ENCODE peak calls at places on chromosomes 7 and 10, in five cellular contexts. C is tibial artery; H is RWPE2; D is left ventricle myocardium inferior; J is CD8-positive, alpha-beta T cell. I is an unnamed sample.

GRCh38 chr7:57308631-57309408 is 141.2 kb upstream of the ZNF716 start:
- DNase-seq in C (no peak), H (no peak), D (peak), J (no peak), I (no peak)

GRCh38 chr7:77269360-77270075 is 69.9 kb upstream of the FGL2 start:
- DNase-seq in C (peak), H (no peak), D (no peak), J (no peak), I (peak)

GRCh38 chr7:148941598-148942280 is 57.6 kb upstream of the EZH2 start:
- DNase-seq in C (peak), H (peak), D (peak), J (peak), I (peak)

GRCh38 chr10:100008142-100008522 is 1.6 kb downstream of the DNMBP start:
- DNase-seq in C (no peak), H (no peak), D (no peak), J (no peak), I (peak)

GRCh38 chr7:2567663-2568238 is 9.0 kb downstream of the IQCE start:
- DNase-seq in C (peak), H (no peak), D (peak), J (no peak), I (peak)

GRCh38 chr10:84329094-84329611 is 764 bp downstream of the CCSER2 start:
- DNase-seq in C (no peak), H (no peak), D (no peak), J (no peak), I (peak)

GRCh38 chr7:87206361-87206760 is 13.2 kb downstream of the TMEM243 start:
- DNase-seq in C (no peak), H (no peak), D (no peak), J (no peak), I (no peak)

GRCh38 chr7:135704074-135704473 is 23.9 kb downstream of the SLC13A4 start:
- DNase-seq in C (no peak), H (no peak), D (no peak), J (no peak), I (no peak)

GRCh38 chr10:44723654-44724053 is 187.5 kb upstream of the TMEM72 start:
- DNase-seq in C (peak), H (peak), D (peak), J (no peak), I (peak)

GRCh38 chr10:113648478-113648877 is 15.4 kb downstream of the NRAP start:
- DNase-seq in C (no peak), H (no peak), D (peak), J (no peak), I (no peak)

GRCh38 chr10:132687181-132687892 is 98.6 kb downstream of the NKX6-2 start:
- DNase-seq in C (peak), H (peak), D (peak), J (no peak), I (no peak)

GRCh38 chr10:118960166-118961090 is 69.1 kb upstream of the NANOS1 start:
- DNase-seq in C (no peak), H (no peak), D (no peak), J (peak), I (no peak)

GRCh38 chr10:45561952-45562351 is 110.6 kb downstream of the ZFAND4 start:
- DNase-seq in C (no peak), H (no peak), D (no peak), J (no peak), I (no peak)

GRCh38 chr7:129875160-129875559 is 77.6 kb downstream of the UBE2H start:
- DNase-seq in C (no peak), H (no peak), D (no peak), J (no peak), I (no peak)

GRCh38 chr10:35781643-35782035 is 139.5 kb upstream of the FZD8 start:
- DNase-seq in C (no peak), H (no peak), D (no peak), J (no peak), I (no peak)

GRCh38 chr10:99743841-99744240 is 11.8 kb downstream of the CUTC start:
- DNase-seq in C (no peak), H (no peak), D (no peak), J (no peak), I (no peak)

GRCh38 chr7:91082854-91083495 is 181.3 kb upstream of the FZD1 start:
- DNase-seq in C (no peak), H (no peak), D (no peak), J (no peak), I (peak)

GRCh38 chr7:83005410-83005809 is 157.3 kb downstream of the PCLO start:
- DNase-seq in C (no peak), H (no peak), D (no peak), J (no peak), I (peak)

GRCh38 chr10:25933653-25934608 is at the start of gene MYO3A:
- DNase-seq in C (no peak), H (no peak), D (no peak), J (no peak), I (no peak)

GRCh38 chr7:105003875-105004510 is 10.0 kb upstream of the KMT2E start:
- DNase-seq in C (no peak), H (no peak), D (no peak), J (no peak), I (peak)
- H3K4me3 ChIP-seq in C (no peak), H (no peak), D (peak), J (no peak), I (no peak)

GRCh38 chr7:1090236-1090635 is 2.3 kb downstream of the GPER1 start:
- DNase-seq in C (no peak), H (no peak), D (no peak), J (no peak), I (no peak)
- TF ChIP-seq CTCF in C (no peak), H (no peak), D (no peak), J (no peak), I (no peak)

GRCh38 chr10:123135415-123136141 is at the start of gene HMX3:
- DNase-seq in C (no peak), H (no peak), D (no peak), J (no peak), I (peak)

GRCh38 chr10:123139165-123139520 is 3.4 kb downstream of the HMX3 start:
- DNase-seq in C (no peak), H (no peak), D (no peak), J (no peak), I (no peak)

GRCh38 chr10:123134915-123135414 is 805 bp upstream of the HMX3 start:
- DNase-seq in C (no peak), H (no peak), D (no peak), J (no peak), I (no peak)

GRCh38 chr10:123136221-123136805 is 543 bp downstream of the HMX3 start:
- DNase-seq in C (no peak), H (no peak), D (no peak), J (no peak), I (no peak)

GRCh38 chr10:123136806-123137642 is 1.3 kb downstream of the HMX3 start:
- DNase-seq in C (no peak), H (no peak), D (no peak), J (no peak), I (peak)
- H3K4me3 ChIP-seq in C (peak), H (no peak), D (peak), J (peak), I (no peak)

DNA sequence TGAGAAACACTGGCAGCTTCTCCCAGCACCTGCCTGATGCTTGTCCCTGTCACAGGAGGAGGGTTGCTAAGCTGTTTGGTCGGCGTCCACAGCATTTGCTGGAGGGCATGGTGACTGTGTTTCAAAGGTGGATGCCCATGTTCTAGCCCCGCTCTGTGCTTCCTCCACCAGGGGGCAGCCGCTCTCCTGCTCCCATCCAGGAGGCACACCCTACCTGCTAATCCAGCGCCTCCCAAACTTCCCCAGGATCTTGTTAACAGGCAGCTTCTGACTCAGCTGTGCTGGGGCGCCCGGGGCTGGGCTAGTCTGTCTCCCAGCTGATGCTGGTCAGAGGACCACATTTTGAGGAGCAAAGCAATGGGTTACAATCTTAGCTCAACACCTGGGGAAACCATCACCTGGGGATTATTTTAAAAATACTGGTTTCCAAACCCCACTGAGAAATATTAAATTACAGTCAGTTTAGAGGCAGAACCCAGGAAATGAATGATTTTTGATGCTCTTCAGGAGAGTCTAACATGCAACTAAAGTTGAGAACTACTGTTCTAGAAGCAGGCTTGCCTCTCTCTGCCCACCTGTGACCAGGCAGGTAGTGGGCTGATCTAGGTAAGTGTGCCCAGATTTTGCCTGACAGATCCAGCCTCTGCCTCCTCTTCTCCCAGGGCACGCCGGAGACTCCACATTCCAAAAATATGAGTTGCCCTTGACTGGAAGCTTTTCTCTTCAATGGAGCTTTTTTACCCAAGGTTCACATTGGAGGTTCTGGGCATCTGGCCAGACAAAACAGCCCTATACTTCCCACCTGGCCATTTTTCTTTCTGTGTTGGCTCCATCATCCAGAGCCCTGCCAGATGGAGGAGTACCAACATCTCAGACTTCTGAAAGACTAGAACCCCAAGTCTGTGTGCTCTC is 92.7 kb upstream of the GPR26 start:
- DNase-seq in C (no peak), H (peak), D (peak), J (no peak), I (no peak)
- TF ChIP-seq CTCF in C (no peak), H (peak), D (peak), J (peak), I (peak)

DNA sequence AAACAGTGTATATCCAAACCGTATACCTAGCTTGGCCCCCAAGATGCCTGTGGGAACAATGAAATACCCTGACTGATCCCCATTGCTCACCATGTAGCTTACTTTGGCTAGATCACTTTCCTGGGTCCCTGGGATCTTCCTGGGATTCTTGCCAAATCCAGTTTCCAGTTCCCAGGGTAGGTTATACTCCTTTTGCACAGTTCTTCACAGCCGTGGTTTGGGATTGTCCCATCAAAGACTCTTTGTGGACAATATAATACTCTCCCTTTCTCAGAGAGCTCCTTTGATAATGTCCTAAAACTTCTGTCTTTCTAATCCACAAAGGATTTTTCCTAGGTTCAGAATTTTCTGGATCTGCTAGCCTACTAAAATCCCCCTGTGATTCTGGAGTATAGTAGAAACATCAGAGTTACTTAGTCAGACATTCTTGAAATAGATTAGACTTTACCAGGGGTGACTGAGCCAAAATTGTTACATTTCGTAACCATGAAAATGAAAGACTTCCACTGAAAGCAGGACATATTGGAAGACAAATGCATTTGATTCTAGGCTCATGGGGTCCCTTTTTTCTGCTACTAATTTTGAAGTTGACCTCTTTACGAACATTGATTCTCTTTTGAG is 388.3 kb upstream of the ETV1 start:
- DNase-seq in C (no peak), H (no peak), D (no peak), J (no peak), I (peak)
- H3K4me3 ChIP-seq in C (no peak), H (no peak), D (no peak), J (no peak), I (no peak)